ENCODE peak calls at places on chromosomes 6 and 20, in four cellular contexts. M, P, D and Q are unnamed samples.

GRCh38 chr20:32809907-32810306 is 9.8 kb upstream of the MAPRE1 start:
- DNase-seq in M (no peak), P (no peak), D (no peak), Q (no peak)

GRCh38 chr6:11392778-11393507 is 144.6 kb upstream of the TMEM170B start:
- DNase-seq in P (peak; percentile 87), D (no peak), M (no peak), Q (no peak)

GRCh38 chr20:32536861-32537656 is 48.1 kb downstream of the NOL4L start:
- DNase-seq in M (no peak), P (peak; percentile 90), D (no peak), Q (no peak)

GRCh38 chr20:4897600-4897999 is 103.7 kb downstream of the SLC23A2 start:
- DNase-seq in P (no peak), D (no peak), M (no peak), Q (no peak)

GRCh38 chr6:53195048-53195447 is 46.4 kb upstream of the GCM1 start:
- DNase-seq in M (no peak), P (no peak), D (no peak), Q (no peak)

GRCh38 chr6:150813319-150813992 is 52.0 kb upstream of the MTHFD1L start:
- DNase-seq in M (peak; percentile 21), D (peak; percentile 7), P (no peak), Q (peak; percentile 44)

GRCh38 chr6:78619016-78619415 is 248.3 kb upstream of the IRAK1BP1 start:
- DNase-seq in D (peak; percentile 13), P (no peak), M (no peak), Q (no peak)

GRCh38 chr6:10381133-10381829 is 33.6 kb downstream of the TFAP2A start:
- DNase-seq in D (no peak), M (no peak), P (no peak), Q (no peak)

GRCh38 chr6:146814148-146814750 is 215.5 kb downstream of the ADGB start:
- DNase-seq in P (no peak), M (no peak), D (peak; percentile 33), Q (peak; percentile 44)

GRCh38 chr6:7414811-7415210 is 25.2 kb downstream of the RIOK1 start:
- DNase-seq in P (no peak), M (peak; percentile 89), D (peak; percentile 91), Q (peak; percentile 90)